ENCODE peak calls at places on chromosomes 6 and 20, in four cellular contexts. B is fibroblast of mammary gland; A is activated CD8-positive, alpha-beta T cell treated with anti-CD3 and anti-CD28 coated beads for 36 hours; P is transverse colon. T is an unnamed sample.

GRCh38 chr6:130906736-130907381 is 79.7 kb downstream of the SMLR1 start:
- DNase-seq in B (peak; percentile 79), A (no peak), P (no peak), T (no peak)

GRCh38 chr6:40789143-40789764 is 202.1 kb upstream of the LRFN2 start:
- DNase-seq in A (peak; percentile 66), P (no peak), B (no peak), T (no peak)

GRCh38 chr6:43695078-43695966 is 7.7 kb upstream of the MRPS18A start:
- DNase-seq in P (peak; percentile 90), A (no peak), B (no peak), T (peak; percentile 95)

GRCh38 chr6:162442675-162443074 is 284.9 kb downstream of the PRKN start:
- DNase-seq in P (no peak), A (no peak), B (peak; percentile 2), T (no peak)

GRCh38 chr6:129653229-129653628 is 56.7 kb downstream of the ARHGAP18 start:
- DNase-seq in P (no peak), A (no peak), B (no peak), T (no peak)

GRCh38 chr20:51318058-51318960 is 224.2 kb downstream of the NFATC2 start:
- DNase-seq in P (peak; percentile 84), A (peak; percentile 76), B (peak; percentile 34), T (peak; percentile 69)

GRCh38 chr6:168838000-168838399 is 397.0 kb downstream of the SMOC2 start:
- DNase-seq in P (no peak), B (no peak), A (no peak), T (no peak)

GRCh38 chr6:134351615-134352474 is 33.9 kb upstream of the SGK1 start:
- DNase-seq in P (no peak), B (no peak), A (peak; percentile 38), T (no peak)

GRCh38 chr20:38155811-38156210 is 9.3 kb downstream of the TGM2 start:
- DNase-seq in B (no peak), A (no peak), P (no peak), T (no peak)

GRCh38 chr6:154960299-154960796 is 34.8 kb upstream of the TIAM2 start:
- DNase-seq in A (no peak), B (no peak), P (peak; percentile 60), T (peak; percentile 61)

GRCh38 chr6:33802186-33803061 is 1.4 kb downstream of the MLN start:
- DNase-seq in B (no peak), P (no peak), A (no peak), T (no peak)

GRCh38 chr6:157946865-157947532 is 34.7 kb upstream of the SYNJ2 start:
- DNase-seq in P (no peak), A (peak; percentile 36), B (peak; percentile 44), T (no peak)

GRCh38 chr6:55388161-55388560 is 60.9 kb downstream of the GFRAL start:
- DNase-seq in A (no peak), P (no peak), B (peak; percentile 19), T (no peak)

GRCh38 chr6:167517546-167517945 is 192.7 kb downstream of the TTLL2 start:
- DNase-seq in P (no peak), B (no peak), A (no peak), T (no peak)

GRCh38 chr20:24462461-24463010 is 6.9 kb upstream of the SYNDIG1 start:
- DNase-seq in P (no peak), B (no peak), A (no peak), T (no peak)

GRCh38 chr20:22684072-22684762 is 99.8 kb upstream of the FOXA2 start:
- DNase-seq in B (peak; percentile 68), P (peak; percentile 57), A (peak; percentile 60), T (peak; percentile 21)

GRCh38 chr20:57736738-57737347 is 27.0 kb upstream of the PMEPA1 start:
- DNase-seq in B (no peak), P (peak; percentile 51), A (no peak), T (no peak)

GRCh38 chr6:165676435-165677068 is 13.5 kb upstream of the PDE10A start:
- DNase-seq in B (peak; percentile 56), A (no peak), P (no peak), T (no peak)

GRCh38 chr6:1190361-1190760 is 121.5 kb upstream of the FOXQ1 start:
- DNase-seq in A (no peak), P (no peak), B (peak; percentile 89), T (peak; percentile 41)

GRCh38 chr6:43172127-43173007 is 1.3 kb downstream of the SRF start:
- DNase-seq in P (peak; percentile 62), A (peak; percentile 65), B (no peak), T (peak; percentile 71)

GRCh38 chr20:16554766-16555543 is 18.3 kb downstream of the KIF16B start:
- DNase-seq in B (no peak), A (no peak), P (no peak), T (no peak)

GRCh38 chr20:22576733-22577514 is 7.4 kb downstream of the FOXA2 start:
- DNase-seq in B (no peak), A (no peak), P (no peak), T (no peak)

GRCh38 chr6:34912715-34913464 is 23.8 kb downstream of the ANKS1A start:
- DNase-seq in P (no peak), B (peak; percentile 85), A (peak; percentile 65), T (peak; percentile 32)

GRCh38 chr6:151240036-151240685 is 394 bp downstream of the AKAP12 start:
- DNase-seq in B (peak; percentile 83), P (peak; percentile 72), A (peak; percentile 81), T (peak; percentile 49)

DNA sequence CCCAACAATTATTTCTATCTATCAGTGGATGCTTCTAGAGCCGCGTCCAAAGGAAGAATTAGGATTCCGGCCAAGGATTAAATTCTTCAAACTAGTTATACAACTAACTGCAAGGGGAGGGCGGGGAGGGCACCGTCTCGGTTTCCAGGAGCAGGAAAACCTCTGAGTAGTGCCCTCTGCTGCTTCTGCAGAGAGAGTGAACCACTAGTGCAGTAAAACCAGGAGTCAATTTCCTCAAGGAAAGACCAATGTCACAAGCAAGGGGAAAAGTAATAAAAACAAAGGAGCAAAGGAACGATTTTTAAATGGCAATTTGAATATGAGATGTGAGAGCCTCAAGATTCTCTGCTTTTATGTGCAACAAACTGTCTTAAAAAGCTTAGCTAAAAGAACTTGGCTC is 16.5 kb upstream of the UBE2J1 start:
- DNase-seq in B (peak; percentile 60), P (peak; percentile 65), A (no peak), T (peak; percentile 51)
- TF ChIP-seq CTCF in B (peak; percentile 53), P (peak; percentile 28), A (no peak), T (peak; percentile 47)

DNA sequence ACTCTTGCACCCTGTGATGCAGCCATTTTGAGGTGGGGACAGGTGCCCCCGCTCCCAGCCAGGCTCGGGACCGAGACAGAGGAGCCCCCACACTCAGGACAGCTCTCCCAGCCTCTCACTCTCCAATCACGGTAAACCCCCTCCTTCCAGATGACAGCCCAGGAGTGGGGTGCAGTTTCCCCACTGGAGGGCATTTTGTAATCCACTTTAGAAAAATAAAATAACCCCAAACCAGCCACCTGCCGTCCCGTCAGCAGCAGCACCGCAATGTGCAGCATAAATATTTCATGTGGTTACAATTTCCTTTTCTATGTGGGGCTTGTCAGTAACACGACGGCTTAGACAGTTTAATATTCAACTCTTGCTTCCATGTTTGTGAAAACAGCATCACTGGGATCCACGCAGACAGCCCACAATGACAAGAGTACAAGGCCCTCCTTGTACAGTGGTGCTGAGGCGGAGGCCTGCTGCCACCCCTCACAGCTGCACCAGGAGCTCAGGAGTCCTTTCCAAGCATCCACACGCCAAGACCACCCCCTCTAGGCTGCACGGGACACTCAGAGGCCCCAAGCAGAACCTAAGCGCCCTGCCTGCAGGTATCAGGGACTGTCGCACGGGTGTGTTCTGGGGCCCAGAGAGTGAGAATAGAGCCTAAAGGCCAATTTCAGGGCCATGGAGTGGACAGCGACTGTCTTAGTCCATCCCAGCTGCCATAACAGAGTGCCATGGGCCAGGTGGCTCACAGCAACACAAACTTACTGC is 116.7 kb downstream of the JPH2 start:
- DNase-seq in A (peak; percentile 56), B (no peak), P (no peak), T (no peak)
- TF ChIP-seq CTCF in A (no peak), B (no peak), P (no peak), T (no peak)

GRCh38 chr20:33838035-33838864 is 27.1 kb downstream of the CHMP4B start:
- DNase-seq in A (no peak), P (peak; percentile 39), B (no peak), T (no peak)
- TF ChIP-seq CTCF in A (no peak), P (no peak), B (no peak), T (no peak)

DNA sequence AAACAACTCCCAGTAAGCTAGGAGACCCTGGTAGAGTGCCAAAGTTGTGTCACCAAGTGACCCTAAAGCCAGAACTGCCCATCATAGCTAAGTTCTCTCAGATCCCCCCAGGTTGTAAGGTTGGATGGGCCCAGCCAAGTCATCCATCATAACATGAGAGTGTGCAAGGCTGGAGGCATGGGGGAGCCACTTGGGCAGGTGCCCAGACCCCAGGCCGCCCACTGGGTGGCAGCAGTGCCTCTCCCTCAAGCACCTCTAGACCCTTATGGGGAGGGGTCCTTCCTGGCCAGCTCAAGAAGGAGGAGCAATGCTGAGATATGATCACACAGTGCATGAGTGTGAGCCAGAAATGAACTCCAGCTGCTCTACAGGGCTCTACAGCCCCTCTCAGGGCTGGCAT is 154.5 kb downstream of the MYLK4 start:
- DNase-seq in P (no peak), B (no peak), A (peak; percentile 9), T (no peak)
- TF ChIP-seq CTCF in P (no peak), B (no peak), A (no peak), T (no peak)

GRCh38 chr20:18718129-18718528 is 95.5 kb upstream of the SCP2D1 start:
- DNase-seq in B (no peak), P (no peak), A (no peak), T (no peak)
- TF ChIP-seq CTCF in B (no peak), P (no peak), A (no peak), T (no peak)

GRCh38 chr6:146666909-146667308 is 68.1 kb downstream of the ADGB start:
- DNase-seq in B (no peak), A (no peak), P (no peak), T (no peak)
- TF ChIP-seq CTCF in B (no peak), A (no peak), P (no peak), T (no peak)

GRCh38 chr6:72413884-72414283 is 208.0 kb upstream of the KCNQ5 start:
- DNase-seq in B (no peak), P (peak; percentile 13), A (no peak), T (peak; percentile 18)
- TF ChIP-seq CTCF in B (no peak), P (no peak), A (no peak), T (no peak)

GRCh38 chr6:38065734-38066133 is 246.2 kb downstream of the ZFAND3 start:
- DNase-seq in P (no peak), B (no peak), A (no peak), T (no peak)

GRCh38 chr6:38067263-38067980 is 247.9 kb downstream of the ZFAND3 start:
- DNase-seq in A (no peak), B (no peak), P (no peak), T (no peak)

GRCh38 chr6:38064431-38064830 is 244.9 kb downstream of the ZFAND3 start:
- DNase-seq in A (no peak), P (no peak), B (no peak), T (no peak)

GRCh38 chr6:38063973-38064372 is 244.4 kb downstream of the ZFAND3 start:
- DNase-seq in A (no peak), P (no peak), B (no peak), T (no peak)

DNA sequence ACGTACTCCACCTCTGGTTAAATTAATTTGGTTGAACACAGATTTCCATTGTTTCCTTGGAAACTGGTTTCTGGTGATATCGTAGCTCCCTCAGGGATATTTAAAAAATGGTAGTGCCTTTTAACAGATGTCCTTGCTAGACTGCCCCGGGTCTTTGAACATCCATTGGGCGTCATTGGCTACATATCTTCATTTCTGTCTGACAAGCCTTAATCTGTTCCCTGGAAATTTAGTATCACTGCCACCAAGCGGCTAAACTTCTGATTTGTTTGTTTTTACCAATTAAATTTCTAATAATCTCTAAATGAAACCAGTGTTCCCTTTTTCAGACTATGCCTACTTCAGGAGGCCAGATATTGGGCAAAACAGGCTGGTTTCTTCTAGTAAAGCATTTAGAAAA is 249.3 kb downstream of the ZFAND3 start:
- DNase-seq in B (peak; percentile 38), P (no peak), A (no peak), T (no peak)
- TF ChIP-seq CTCF in B (peak; percentile 29), P (no peak), A (no peak), T (no peak)

T was measured in Calu3.